ENCODE peak calls at places on chromosomes 12 and 14, in seven cellular contexts. N is activated CD8-positive, alpha-beta memory T cell treated with anti-CD3 and anti-CD28 coated beads for 4 hours; P is COR-L47; K is astrocyte of the spinal cord; X is NCI-H345; V is stimulated activated naive CD4-positive, alpha-beta T cell; F is NCI-H774. D is an unnamed sample.

GRCh38 chr14:65413739-65414045 is 1.2 kb downstream of the FUT8 start:
- DNase-seq in N (no peak), V (no peak), P (no peak), X (no peak), F (no peak), K (no peak), D (no peak)

GRCh38 chr12:58920956-58921861 is 905 bp upstream of the LRIG3 start:
- DNase-seq in X (no peak), F (no peak), N (no peak), K (no peak), V (no peak), P (no peak), D (no peak)

GRCh38 chr14:71166434-71166833 is 259.2 kb downstream of the PCNX1 start:
- DNase-seq in X (no peak), K (peak), N (no peak), V (no peak), P (peak), F (no peak), D (peak)

GRCh38 chr14:37583358-37584210 is 11.5 kb downstream of the FOXA1 start:
- DNase-seq in N (no peak), P (peak), F (peak), K (no peak), V (no peak), X (peak), D (no peak)

GRCh38 chr12:122099280-122099749 is 20.8 kb downstream of the MLXIP start:
- DNase-seq in P (no peak), V (no peak), N (no peak), F (no peak), K (no peak), X (no peak), D (no peak)

GRCh38 chr12:53622724-53623123 is 3.5 kb downstream of the ATF7 start:
- DNase-seq in F (no peak), X (no peak), P (no peak), V (no peak), N (no peak), K (no peak), D (no peak)

GRCh38 chr14:67787673-67788072 is 28.7 kb downstream of the ZFYVE26 start:
- DNase-seq in N (no peak), V (no peak), P (no peak), K (no peak), X (no peak), F (no peak), D (no peak)

GRCh38 chr14:92105845-92106094 is 612 bp downstream of the ATXN3 start:
- DNase-seq in N (no peak), F (no peak), K (no peak), V (no peak), P (no peak), X (no peak), D (peak)

GRCh38 chr12:109827566-109828550 is 5.3 kb downstream of the TRPV4 start:
- DNase-seq in K (no peak), F (no peak), N (no peak), X (no peak), P (no peak), V (no peak), D (peak)

GRCh38 chr12:3034067-3034750 is 43.0 kb upstream of the TSPAN9 start:
- DNase-seq in X (peak), V (no peak), K (peak), P (peak), F (peak), N (no peak), D (peak)

GRCh38 chr12:124681779-124682391 is 114.5 kb upstream of the NCOR2 start:
- DNase-seq in P (no peak), X (no peak), K (peak), N (no peak), F (no peak), V (no peak), D (peak)

GRCh38 chr14:88264116-88264515 is 59.0 kb downstream of the KCNK10 start:
- DNase-seq in P (no peak), F (no peak), N (no peak), V (no peak), K (no peak), X (no peak), D (peak)

GRCh38 chr14:35420036-35420811 is 15.7 kb upstream of the NFKBIA start:
- DNase-seq in K (peak), V (no peak), F (no peak), P (no peak), X (no peak), N (no peak), D (peak)

GRCh38 chr14:76109087-76109880 is 42.4 kb upstream of the GPATCH2L start:
- DNase-seq in P (no peak), K (no peak), X (no peak), N (no peak), V (no peak), F (no peak), D (no peak)

GRCh38 chr12:46027172-46027571 is 36.8 kb upstream of the SCAF11 start:
- DNase-seq in X (no peak), K (no peak), V (no peak), F (no peak), P (no peak), N (no peak), D (no peak)

GRCh38 chr12:12510141-12510540 is 52.5 kb downstream of the DUSP16 start:
- DNase-seq in K (no peak), P (no peak), F (no peak), V (no peak), N (no peak), X (no peak), D (peak)

GRCh38 chr14:64755661-64756265 is 51.5 kb downstream of the PLEKHG3 start:
- DNase-seq in V (no peak), P (no peak), K (peak), F (no peak), X (no peak), N (peak), D (peak)

GRCh38 chr12:76688627-76689026 is 75.3 kb upstream of the ZDHHC17 start:
- DNase-seq in X (no peak), V (no peak), K (no peak), F (no peak), N (no peak), P (no peak), D (no peak)

GRCh38 chr12:127230843-127231260 is 1036.1 kb upstream of the TMEM132C start:
- DNase-seq in K (peak), N (no peak), P (no peak), V (no peak), X (no peak), F (no peak), D (peak)

GRCh38 chr14:76201162-76201561 is 49.4 kb downstream of the GPATCH2L start:
- DNase-seq in V (no peak), X (no peak), K (peak), P (no peak), F (no peak), N (no peak), D (peak)

GRCh38 chr12:59407799-59408198 is 188.0 kb upstream of the SLC16A7 start:
- DNase-seq in K (no peak), F (no peak), P (no peak), N (no peak), V (no peak), X (no peak), D (no peak)

GRCh38 chr12:96073346-96074336 is 38.3 kb upstream of the LTA4H start:
- DNase-seq in F (no peak), N (no peak), V (no peak), P (no peak), X (peak), K (no peak), D (no peak)

GRCh38 chr14:101179691-101180211 is 276.2 kb upstream of the RTL1 start:
- DNase-seq in N (no peak), K (no peak), P (no peak), F (no peak), X (no peak), V (no peak), D (no peak)

GRCh38 chr12:23611320-23611719 is 338.1 kb downstream of the SOX5 start:
- DNase-seq in P (no peak), F (no peak), K (peak), V (no peak), N (no peak), X (peak), D (no peak)

GRCh38 chr12:92506460-92506859 is 196.3 kb upstream of the PLEKHG7 start:
- DNase-seq in N (no peak), X (no peak), F (peak), P (peak), K (no peak), V (no peak), D (peak)

GRCh38 chr12:83818888-83819287 is 1093.7 kb downstream of the SLC6A15 start:
- DNase-seq in X (no peak), V (no peak), F (no peak), K (peak), P (no peak), N (no peak), D (no peak)

GRCh38 chr12:123126294-123127144 is 24.4 kb downstream of the PITPNM2 start:
- DNase-seq in N (no peak), X (no peak), F (no peak), P (no peak), V (no peak), K (peak), D (peak)

D was measured in RPMI7951.